ENCODE peak calls at places on chromosomes 5 and 9, in eight cellular contexts. C is foreskin fibroblast; E is fibroblast of mammary gland; L is activated CD8-positive, alpha-beta T cell treated with anti-CD3 and anti-CD28 coated beads for 36 hours; G is endothelial cell; F is AG09319; D is Panc1; X is astrocyte of the spinal cord. T is an unnamed sample.
A peak's percentile ranks its signal among the peaks of the same experiment; 100 is the strongest.

GRCh38 chr9:14523545-14523944 is 169.7 kb downstream of the ZDHHC21 start:
- DNase-seq in E (no peak), L (no peak), D (no peak), F (no peak), G (no peak), C (no peak), X (no peak), T (no peak)

GRCh38 chr5:77518304-77518703 is 26.2 kb upstream of the WDR41 start:
- DNase-seq in C (peak; percentile 1), F (no peak), X (no peak), E (peak; percentile 21), G (no peak), D (no peak), L (no peak), T (no peak)

GRCh38 chr9:127566351-127567001 is 45.6 kb upstream of the STXBP1 start:
- DNase-seq in G (no peak), D (no peak), X (no peak), E (no peak), C (peak; percentile 47), F (no peak), L (no peak), T (no peak)

GRCh38 chr9:131670247-131670681 is 69.6 kb downstream of the RAPGEF1 start:
- DNase-seq in G (no peak), E (no peak), L (peak; percentile 25), X (no peak), C (no peak), D (no peak), F (no peak), T (no peak)

GRCh38 chr5:98771389-98772109 is 1.9 kb upstream of the RGMB start:
- DNase-seq in L (peak; percentile 72), G (peak; percentile 68), C (peak; percentile 96), F (peak; percentile 89), X (peak; percentile 96), E (peak; percentile 95), D (peak; percentile 92), T (no peak)

GRCh38 chr5:158135682-158136176 is 276.8 kb upstream of the CLINT1 start:
- DNase-seq in G (no peak), L (no peak), D (no peak), C (no peak), X (no peak), E (peak; percentile 57), F (no peak), T (no peak)

GRCh38 chr9:120783611-120784047 is 9.6 kb downstream of the FBXW2 start:
- DNase-seq in C (peak; percentile 66), X (no peak), D (no peak), G (no peak), F (no peak), L (no peak), E (peak; percentile 89), T (no peak)

GRCh38 chr9:88477300-88477751 is 57.7 kb upstream of the NXNL2 start:
- DNase-seq in X (peak; percentile 97), L (no peak), F (peak; percentile 63), D (no peak), G (no peak), E (peak; percentile 99), C (peak; percentile 97), T (no peak)

GRCh38 chr9:95017062-95017461 is 290.6 kb downstream of the AOPEP start:
- DNase-seq in D (no peak), L (no peak), G (no peak), F (no peak), X (no peak), C (peak; percentile 49), E (peak; percentile 39), T (no peak)

GRCh38 chr5:61178702-61179101 is 16.4 kb upstream of the SMIM15 start:
- DNase-seq in E (no peak), C (no peak), F (no peak), L (no peak), D (no peak), X (no peak), G (no peak), T (no peak)

GRCh38 chr9:105413486-105414068 is 34.3 kb upstream of the FSD1L start:
- DNase-seq in D (no peak), G (no peak), X (peak; percentile 44), E (peak; percentile 66), F (peak; percentile 16), C (peak; percentile 75), L (no peak), T (no peak)

GRCh38 chr9:15070716-15071115 is 160.5 kb upstream of the FREM1 start:
- DNase-seq in F (no peak), L (no peak), D (no peak), G (no peak), C (no peak), E (no peak), X (no peak), T (no peak)

GRCh38 chr9:76311576-76311975 is 82.7 kb downstream of the RFK start:
- DNase-seq in D (no peak), F (no peak), L (no peak), X (no peak), C (no peak), E (no peak), G (no peak), T (no peak)

GRCh38 chr9:8855046-8855445 is 1055.5 kb upstream of the DMAC1 start:
- DNase-seq in X (peak; percentile 54), C (peak; percentile 70), D (no peak), G (no peak), L (no peak), F (no peak), E (peak; percentile 59), T (no peak)
- TF ChIP-seq CTCF in X (peak; percentile 74), C (peak; percentile 47), D (peak; percentile 4), G (no peak), L (no peak), F (peak; percentile 23), E (peak; percentile 69), T (no peak)

GRCh38 chr5:149667827-149668122 is 62.3 kb upstream of the PPARGC1B start:
- DNase-seq in G (no peak), X (no peak), C (no peak), F (no peak), D (no peak), L (no peak), E (no peak), T (no peak)
- TF ChIP-seq CTCF in G (peak; percentile 39), X (no peak), C (no peak), F (no peak), D (peak; percentile 64), L (no peak), E (no peak), T (peak; percentile 36)

GRCh38 chr9:109834855-109835254 is 54.9 kb downstream of the PALM2AKAP2 start:
- DNase-seq in F (no peak), C (no peak), E (no peak), D (no peak), G (no peak), X (no peak), L (no peak), T (no peak)

GRCh38 chr9:109830587-109830986 is 50.6 kb downstream of the PALM2AKAP2 start:
- DNase-seq in L (no peak), X (no peak), D (no peak), F (no peak), E (no peak), G (no peak), C (no peak), T (no peak)

GRCh38 chr9:109826554-109826953 is 46.6 kb downstream of the PALM2AKAP2 start:
- DNase-seq in G (no peak), D (no peak), L (no peak), F (no peak), E (no peak), X (no peak), C (no peak), T (no peak)

GRCh38 chr9:109831996-109832395 is 52.0 kb downstream of the PALM2AKAP2 start:
- DNase-seq in L (no peak), D (no peak), E (no peak), G (no peak), F (no peak), X (no peak), C (no peak), T (no peak)
- TF ChIP-seq CTCF in L (no peak), D (no peak), E (no peak), G (no peak), F (no peak), X (no peak), C (no peak), T (no peak)

DNA sequence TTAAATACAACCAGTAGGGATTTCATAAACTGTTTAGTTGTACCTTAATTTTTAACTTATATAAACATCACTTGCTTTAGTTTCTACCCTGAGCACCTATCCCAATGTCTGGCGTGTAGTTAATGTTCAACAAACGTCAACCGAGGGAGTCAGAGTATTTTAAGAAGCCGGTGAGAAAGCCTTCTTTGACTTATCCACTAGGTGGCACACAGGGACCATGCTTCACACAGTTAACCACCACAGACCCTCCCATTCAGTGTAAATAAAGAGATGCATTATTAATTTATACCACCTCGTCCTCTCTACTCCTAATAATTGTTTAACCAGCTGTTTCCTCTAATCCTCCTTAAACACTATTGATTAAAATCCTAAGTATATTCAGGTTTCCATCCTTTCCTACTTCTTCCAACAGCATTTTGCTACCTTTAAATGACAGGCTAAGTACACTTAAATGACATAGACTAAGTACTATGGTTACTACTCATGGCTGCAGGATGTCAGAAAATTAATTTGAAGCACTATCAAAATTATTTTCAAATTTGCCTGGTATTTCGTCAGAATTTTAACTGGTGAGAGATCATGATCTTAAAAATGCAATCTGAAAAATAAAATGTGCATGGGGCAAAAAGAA is 2.3 kb downstream of the HAPLN1 start:
- DNase-seq in F (peak; percentile 34), L (peak; percentile 36), D (peak; percentile 24), C (peak; percentile 76), E (peak; percentile 69), X (peak; percentile 78), G (peak; percentile 48), T (no peak)
- TF ChIP-seq CTCF in F (peak; percentile 86), L (peak; percentile 75), D (peak; percentile 85), C (peak; percentile 85), E (peak; percentile 86), X (peak; percentile 80), G (peak; percentile 84), T (no peak)

GRCh38 chr5:133996683-133997252 is 8.0 kb downstream of the VDAC1 start:
- DNase-seq in C (no peak), L (no peak), F (no peak), G (peak; percentile 41), D (no peak), X (no peak), E (no peak), T (no peak)
- TF ChIP-seq CTCF in C (peak; percentile 49), L (peak; percentile 65), F (peak; percentile 45), G (peak; percentile 39), D (peak; percentile 84), X (peak; percentile 69), E (peak; percentile 63), T (peak; percentile 24)